ENCODE peak calls at places on chromosomes 16 and 17, in nine cellular contexts. I, F, A, N, P, V, H, O and B are unnamed samples.

GRCh38 chr17:78151514-78152008 is 5.4 kb downstream of the C17orf99 start:
- DNase-seq in I (no peak), F (no peak), A (no peak), N (peak), P (no peak), V (no peak), H (no peak), O (no peak), B (no peak)

GRCh38 chr17:47299239-47299910 is 24.4 kb upstream of the EFCAB13 start:
- DNase-seq in I (no peak), F (no peak), A (no peak), N (no peak), P (no peak), V (no peak), H (no peak), O (no peak), B (no peak)

GRCh38 chr17:34519286-34519685 is 60.1 kb upstream of the TMEM132E start:
- DNase-seq in I (peak), F (no peak), A (no peak), N (no peak), P (no peak), V (no peak), H (no peak), O (peak), B (no peak)

GRCh38 chr17:10337976-10338375 is 34.8 kb downstream of the MYH13 start:
- DNase-seq in I (no peak), F (no peak), A (peak), N (no peak), P (no peak), V (peak), H (no peak), O (no peak), B (no peak)

GRCh38 chr16:46768809-46769208 is 20.7 kb upstream of the MYLK3 start:
- DNase-seq in I (peak), F (no peak), A (no peak), N (no peak), P (no peak), V (no peak), H (no peak), O (no peak), B (no peak)

GRCh38 chr16:76201385-76201784 is 75.8 kb upstream of the CNTNAP4 start:
- DNase-seq in I (no peak), F (no peak), A (no peak), N (no peak), P (no peak), V (no peak), H (no peak), O (no peak), B (no peak)

GRCh38 chr16:72840591-72841381 is 207.1 kb downstream of the ZFHX3 start:
- DNase-seq in I (no peak), F (no peak), A (peak), N (no peak), P (no peak), V (peak), H (no peak), O (no peak), B (no peak)

GRCh38 chr17:68089881-68090280 is 54.3 kb downstream of the KPNA2 start:
- DNase-seq in I (no peak), F (no peak), A (no peak), N (no peak), P (no peak), V (peak), H (no peak), O (peak), B (no peak)

GRCh38 chr17:50200447-50201225 is 795 bp downstream of the COL1A1 start:
- DNase-seq in I (peak), F (no peak), A (peak), N (peak), P (peak), V (peak), H (peak), O (peak), B (peak)

GRCh38 chr16:76910931-76911330 is 280.1 kb upstream of the MON1B start:
- DNase-seq in I (no peak), F (no peak), A (peak), N (no peak), P (no peak), V (peak), H (no peak), O (no peak), B (no peak)

GRCh38 chr16:4537376-4538066 is 1.1 kb downstream of the CDIP1 start:
- DNase-seq in I (no peak), F (no peak), A (no peak), N (no peak), P (no peak), V (peak), H (no peak), O (no peak), B (peak)

GRCh38 chr16:23071202-23072083 is 77.8 kb downstream of the USP31 start:
- DNase-seq in I (no peak), F (no peak), A (peak), N (peak), P (no peak), V (peak), H (no peak), O (no peak), B (no peak)

GRCh38 chr17:2172447-2172938 is 117.6 kb downstream of the HIC1 start:
- DNase-seq in I (no peak), F (no peak), A (peak), N (peak), P (no peak), V (no peak), H (no peak), O (no peak), B (no peak)

GRCh38 chr17:57068222-57068658 is 16.8 kb upstream of the AKAP1 start:
- DNase-seq in I (no peak), F (no peak), A (no peak), N (no peak), P (no peak), V (no peak), H (no peak), O (no peak), B (no peak)

GRCh38 chr17:19645608-19646250 is 2.8 kb upstream of the ALDH3A2 start:
- DNase-seq in I (peak), F (no peak), A (no peak), N (no peak), P (peak), V (peak), H (peak), O (peak), B (peak)

GRCh38 chr17:1108560-1108809 is 71.3 kb downstream of the ABR start:
- DNase-seq in I (peak), F (no peak), A (no peak), N (no peak), P (no peak), V (no peak), H (no peak), O (peak), B (no peak)

GRCh38 chr17:77628035-77628434 is 330.5 kb upstream of the TNRC6C start:
- DNase-seq in I (no peak), F (no peak), A (no peak), N (no peak), P (no peak), V (no peak), H (no peak), O (peak), B (no peak)

GRCh38 chr16:75260856-75261589 is 9.6 kb upstream of the BCAR1 start:
- DNase-seq in I (no peak), F (no peak), A (no peak), N (no peak), P (no peak), V (no peak), H (no peak), O (no peak), B (no peak)